ENCODE peak calls at places on chromosomes 2 and 18, in five cellular contexts. K is cardiac muscle cell; N is stimulated activated CD4-positive, alpha-beta T cell treated with anti-CD3 and anti-CD28 coated beads, Interleukin-2, amount 100 ng/mL, for 24 hours; U is NCI-H1694; M is tibial artery. F is an unnamed sample.

GRCh38 chr2:65420712-65421431 is 11.5 kb downstream of the SPRED2 start:
- DNase-seq in U (no peak), M (no peak), K (peak; percentile 60), N (no peak), F (peak; percentile 77)

GRCh38 chr2:174611006-174611405 is 13.4 kb upstream of the WIPF1 start:
- DNase-seq in K (no peak), N (no peak), M (no peak), U (no peak), F (no peak)

GRCh38 chr2:32783468-32783867 is 155.6 kb downstream of the TTC27 start:
- DNase-seq in U (peak; percentile 83), M (no peak), N (no peak), K (peak; percentile 68), F (no peak)

GRCh38 chr18:72325307-72325706 is 218.8 kb downstream of the CBLN2 start:
- DNase-seq in K (no peak), M (no peak), U (no peak), N (no peak), F (no peak)

GRCh38 chr2:239939736-239940483 is 85.2 kb downstream of the NDUFA10 start:
- DNase-seq in M (peak; percentile 57), U (no peak), K (no peak), N (no peak), F (no peak)

GRCh38 chr2:36380624-36381481 is 25.3 kb downstream of the CRIM1 start:
- DNase-seq in N (no peak), K (peak; percentile 81), U (no peak), M (peak; percentile 70), F (no peak)

GRCh38 chr2:17830053-17831034 is 14.1 kb downstream of the MSGN1 start:
- DNase-seq in N (peak; percentile 35), M (no peak), K (peak; percentile 87), U (peak; percentile 97), F (no peak)

GRCh38 chr18:27249933-27250332 is 64.8 kb upstream of the CHST9 start:
- DNase-seq in K (no peak), M (no peak), N (no peak), U (no peak), F (no peak)

GRCh38 chr2:64865073-64865830 is 123.9 kb upstream of the SLC1A4 start:
- DNase-seq in U (peak; percentile 34), K (peak; percentile 77), M (peak; percentile 80), N (peak; percentile 64), F (peak; percentile 51)

GRCh38 chr18:4549164-4549920 is 94.2 kb upstream of the DLGAP1 start:
- DNase-seq in M (no peak), K (no peak), U (no peak), N (no peak), F (no peak)

GRCh38 chr2:3192281-3192818 is 185.3 kb downstream of the EIPR1 start:
- DNase-seq in U (no peak), M (no peak), N (no peak), K (no peak), F (no peak)

GRCh38 chr2:20213651-20214565 is 11.0 kb downstream of the SDC1 start:
- DNase-seq in K (peak; percentile 27), M (no peak), N (no peak), U (no peak), F (no peak)

GRCh38 chr2:127080941-127081769 is 25.8 kb downstream of the BIN1 start:
- DNase-seq in N (peak; percentile 62), M (no peak), U (no peak), K (no peak), F (no peak)

GRCh38 chr2:241895732-241896641 is 26.5 kb downstream of the RTP5 start:
- DNase-seq in U (peak; percentile 21), K (peak; percentile 81), M (peak; percentile 66), N (peak; percentile 55), F (no peak)

GRCh38 chr2:121377676-121378075 is 92.7 kb upstream of the TFCP2L1 start:
- DNase-seq in M (no peak), K (no peak), U (no peak), N (no peak), F (no peak)

GRCh38 chr2:63050916-63051794 is 525 bp downstream of the OTX1 start:
- DNase-seq in U (no peak), M (no peak), N (no peak), K (no peak), F (no peak)

GRCh38 chr18:56727399-56727798 is 76.2 kb downstream of the WDR7 start:
- DNase-seq in M (no peak), N (peak; percentile 46), K (no peak), U (no peak), F (no peak)

GRCh38 chr2:50097118-50097517 is 934.8 kb downstream of the NRXN1 start:
- DNase-seq in U (no peak), M (no peak), N (no peak), K (no peak), F (no peak)

GRCh38 chr2:8234253-8234652 is 447.6 kb upstream of the ID2 start:
- DNase-seq in N (no peak), K (no peak), M (no peak), U (no peak), F (no peak)

GRCh38 chr18:13424377-13424776 is 205.8 kb downstream of the LDLRAD4 start:
- DNase-seq in U (no peak), N (no peak), M (no peak), K (no peak), F (no peak)

GRCh38 chr2:96148410-96149217 is 3.4 kb upstream of the DUSP2 start:
- DNase-seq in N (peak; percentile 96), K (peak; percentile 95), M (peak; percentile 82), U (peak; percentile 52), F (no peak)

GRCh38 chr2:225570000-225570399 is 170.5 kb downstream of the NYAP2 start:
- DNase-seq in K (no peak), N (no peak), M (no peak), U (no peak), F (no peak)

GRCh38 chr2:105631011-105631410 is 113.7 kb upstream of the NCK2 start:
- DNase-seq in U (no peak), K (no peak), M (no peak), N (no peak), F (no peak)

GRCh38 chr2:86069091-86069685 is 36.5 kb downstream of the POLR1A start:
- DNase-seq in N (no peak), M (no peak), U (no peak), K (no peak), F (no peak)

GRCh38 chr18:77124452-77124922 is 8.1 kb downstream of the MBP start:
- DNase-seq in U (no peak), N (peak; percentile 61), K (no peak), M (no peak), F (peak; percentile 16)

GRCh38 chr2:239012228-239012627 is 164.3 kb downstream of the TWIST2 start:
- DNase-seq in N (no peak), K (no peak), M (peak; percentile 43), U (no peak), F (no peak)

GRCh38 chr18:58201728-58202405 is 157.8 kb downstream of the NEDD4L start:
- DNase-seq in K (no peak), M (no peak), U (no peak), N (no peak), F (no peak)

GRCh38 chr2:227411320-227411989 is 23.7 kb upstream of the SCYGR1 start:
- DNase-seq in U (no peak), K (peak; percentile 51), N (peak; percentile 70), M (no peak), F (no peak)

GRCh38 chr2:26838121-26838906 is 9.6 kb upstream of the DPYSL5 start:
- DNase-seq in U (no peak), K (peak; percentile 50), N (no peak), M (no peak), F (peak; percentile 23)

GRCh38 chr2:108719149-108720044 is at the start of gene RANBP2:
- DNase-seq in U (peak; percentile 91), M (peak; percentile 97), K (peak; percentile 99), N (peak; percentile 91), F (peak; percentile 92)

GRCh38 chr2:224885836-224886547 is 156.3 kb downstream of the DOCK10 start:
- DNase-seq in N (no peak), K (peak; percentile 66), M (no peak), U (no peak), F (no peak)

GRCh38 chr2:189763908-189764661 is 1.5 kb upstream of the OSGEPL1 start:
- DNase-seq in N (no peak), U (peak; percentile 20), K (peak; percentile 15), M (no peak), F (peak; percentile 41)

F was measured in AML-193.